ENCODE peak calls at places on chromosomes 13 and 19, in seven cellular contexts. R is HTR-8/SVneo, L is cardiac muscle cell, Z is activated T-helper 1 cell treated with Interleukin-2 at 50 U/mL for 16 hours, F is NCI-H1436, E is neural progenitor cell, X is tibial nerve. O is an unnamed sample.

GRCh38 chr13:37618554-37618953 is 20.0 kb upstream of the POSTN start:
- DNase-seq in R (no peak), L (no peak), Z (no peak), F (no peak), E (no peak), X (no peak), O (peak; percentile 58)

GRCh38 chr13:76703621-76704020 is 182.6 kb downstream of the KCTD12 start:
- DNase-seq in R (no peak), L (no peak), Z (no peak), F (no peak), E (no peak), X (no peak), O (no peak)

GRCh38 chr19:28218728-28219127 is 994.2 kb downstream of the UQCRFS1 start:
- DNase-seq in R (no peak), L (peak; percentile 51), Z (no peak), F (no peak), E (no peak), X (no peak), O (no peak)

GRCh38 chr13:45775401-45775963 is 73.4 kb downstream of the CBY2 start:
- DNase-seq in R (no peak), L (no peak), Z (no peak), F (no peak), E (no peak), X (no peak), O (no peak)

GRCh38 chr13:105090244-105090643 is 1445.2 kb downstream of the EFNB2 start:
- DNase-seq in R (no peak), L (no peak), Z (no peak), F (no peak), E (no peak), X (no peak), O (peak; percentile 27)

GRCh38 chr13:97423300-97424045 is 10.5 kb upstream of the RAP2A start:
- DNase-seq in R (no peak), L (no peak), Z (no peak), F (no peak), E (no peak), X (no peak), O (no peak)

GRCh38 chr19:51107406-51108065 is 673 bp downstream of the CTU1 start:
- DNase-seq in R (no peak), L (no peak), Z (no peak), F (no peak), E (peak; percentile 68), X (peak; percentile 8), O (no peak)

GRCh38 chr13:71867101-71867814 is at the start of gene DACH1:
- DNase-seq in R (peak; percentile 10), L (peak; percentile 73), Z (no peak), F (peak; percentile 35), E (peak; percentile 86), X (peak; percentile 17), O (peak; percentile 38)

GRCh38 chr13:96816874-96817273 is 177.4 kb downstream of the OXGR1 start:
- DNase-seq in R (no peak), L (no peak), Z (no peak), F (no peak), E (peak; percentile 30), X (no peak), O (no peak)

GRCh38 chr13:45658586-45659235 is 43.2 kb upstream of the ERICH6B start:
- DNase-seq in R (peak; percentile 23), L (no peak), Z (no peak), F (no peak), E (no peak), X (no peak), O (no peak)

GRCh38 chr13:106033634-106034033 is 501.8 kb downstream of the EFNB2 start:
- DNase-seq in R (peak; percentile 2), L (no peak), Z (no peak), F (no peak), E (no peak), X (no peak), O (no peak)

GRCh38 chr13:79194272-79194671 is 211.8 kb downstream of the RBM26 start:
- DNase-seq in R (no peak), L (no peak), Z (no peak), F (no peak), E (no peak), X (no peak), O (no peak)

GRCh38 chr13:59533561-59534337 is 630.0 kb downstream of the DIAPH3 start:
- DNase-seq in R (peak; percentile 10), L (no peak), Z (no peak), F (no peak), E (no peak), X (no peak), O (peak; percentile 66)

GRCh38 chr19:57934820-57935665 is at the start of gene ZNF418:
- DNase-seq in R (peak; percentile 65), L (peak; percentile 89), Z (peak; percentile 25), F (no peak), E (peak; percentile 93), X (peak; percentile 37), O (peak; percentile 85)

GRCh38 chr13:21638319-21639282 is 32.3 kb upstream of the FGF9 start:
- DNase-seq in R (peak; percentile 9), L (peak; percentile 37), Z (no peak), F (no peak), E (no peak), X (peak; percentile 50), O (peak; percentile 10)

GRCh38 chr19:12723643-12724426 is at the start of gene TNPO2:
- DNase-seq in R (peak; percentile 83), L (peak; percentile 83), Z (peak; percentile 32), F (peak; percentile 33), E (peak; percentile 92), X (peak; percentile 40), O (peak; percentile 50)

GRCh38 chr13:45838171-45838745 is 13.3 kb downstream of the SIAH3 start:
- DNase-seq in R (no peak), L (peak; percentile 22), Z (no peak), F (no peak), E (no peak), X (no peak), O (no peak)

GRCh38 chr13:50376895-50377575 is 361.8 kb downstream of the KCNRG start:
- DNase-seq in R (no peak), L (no peak), Z (no peak), F (no peak), E (peak; percentile 39), X (no peak), O (no peak)

GRCh38 chr19:36051236-36051635 is 2.8 kb downstream of the THAP8 start:
- DNase-seq in R (no peak), L (peak; percentile 50), Z (no peak), F (peak; percentile 7), E (peak; percentile 67), X (no peak), O (no peak)

GRCh38 chr13:44972956-44973581 is 16.2 kb downstream of the NUFIP1 start:
- DNase-seq in R (no peak), L (peak; percentile 55), Z (no peak), F (no peak), E (peak; percentile 32), X (no peak), O (peak; percentile 14)

GRCh38 chr19:35178701-35179100 is 24.2 kb downstream of the FXYD5 start:
- DNase-seq in R (no peak), L (no peak), Z (no peak), F (no peak), E (no peak), X (peak; percentile 31), O (no peak)

GRCh38 chr13:105442941-105443340 is 1092.5 kb downstream of the EFNB2 start:
- DNase-seq in R (peak; percentile 59), L (no peak), Z (no peak), F (peak; percentile 32), E (no peak), X (peak; percentile 12), O (peak; percentile 100)

GRCh38 chr19:53908106-53908932 is 759 bp upstream of the CACNG7 start:
- DNase-seq in R (no peak), L (peak; percentile 71), Z (no peak), F (no peak), E (peak; percentile 88), X (no peak), O (no peak)

GRCh38 chr19:2221250-2221831 is 14.8 kb downstream of the PLEKHJ1 start:
- DNase-seq in R (no peak), L (no peak), Z (no peak), F (no peak), E (no peak), X (no peak), O (no peak)

GRCh38 chr13:111474136-111475002 is 153.9 kb downstream of the TEX29 start:
- DNase-seq in R (peak; percentile 57), L (peak; percentile 56), Z (no peak), F (peak; percentile 69), E (peak; percentile 74), X (no peak), O (peak; percentile 61)

GRCh38 chr13:61170791-61171330 is 244.8 kb downstream of the PCDH20 start:
- DNase-seq in R (no peak), L (no peak), Z (no peak), F (no peak), E (no peak), X (no peak), O (peak; percentile 9)

GRCh38 chr19:49678970-49679831 is 2.1 kb downstream of the PRMT1 start:
- DNase-seq in R (no peak), L (no peak), Z (no peak), F (no peak), E (no peak), X (no peak), O (no peak)

GRCh38 chr19:54707932-54708331 is 16.3 kb upstream of the KIR3DL3 start:
- DNase-seq in R (no peak), L (no peak), Z (no peak), F (no peak), E (no peak), X (no peak), O (no peak)

GRCh38 chr13:93326427-93326826 is 99.8 kb downstream of the GPC6 start:
- DNase-seq in R (no peak), L (no peak), Z (no peak), F (no peak), E (no peak), X (no peak), O (no peak)

GRCh38 chr13:41040584-41041334 is 20.6 kb upstream of the WBP4 start:
- DNase-seq in R (no peak), L (no peak), Z (no peak), F (no peak), E (no peak), X (no peak), O (no peak)

GRCh38 chr19:35056513-35057063 is 15.1 kb downstream of the HPN start:
- DNase-seq in R (no peak), L (no peak), Z (no peak), F (no peak), E (no peak), X (no peak), O (no peak)

GRCh38 chr13:28503182-28503980 is 8.5 kb upstream of the FLT1 start:
- DNase-seq in R (no peak), L (no peak), Z (no peak), F (no peak), E (no peak), X (no peak), O (no peak)

GRCh38 chr19:10566658-10567410 is 1.0 kb upstream of the KRI1 start:
- DNase-seq in R (no peak), L (no peak), Z (peak; percentile 25), F (no peak), E (no peak), X (no peak), O (no peak)

GRCh38 chr19:49020342-49020741 is 3.5 kb upstream of the LHB start:
- DNase-seq in R (no peak), L (no peak), Z (no peak), F (peak; percentile 22), E (no peak), X (no peak), O (no peak)

GRCh38 chr13:75050419-75051066 is 431.4 kb downstream of the TBC1D4 start:
- DNase-seq in R (no peak), L (no peak), Z (no peak), F (no peak), E (no peak), X (no peak), O (peak; percentile 96)

GRCh38 chr19:52138614-52139290 is 986 bp downstream of the ZNF616 start:
- DNase-seq in R (no peak), L (peak; percentile 65), Z (no peak), F (peak; percentile 45), E (peak; percentile 82), X (peak; percentile 7), O (peak; percentile 58)

O was measured in kidney glomerular epithelial cell.